ENCODE peak calls at places on chromosome 7, in ten cellular contexts. D is left ventricle myocardium inferior, T is tibial artery, I is psoas muscle, L is upper lobe of right lung, Q is thoracic aorta, K is HCT116, E is fibroblast of lung, M is IMR-90, R is GM23338. V is an unnamed sample. For H3K4me1 and H3K27me3, the result is how much of the 10 kb centered on the place peaks cover.

GRCh38 chr7:130732980-130733865 is 784 bp downstream of the KLF14 start:
- DNase-seq in D (peak), T (no peak), I (peak), L (peak), Q (no peak), K (peak), E (no peak), M (peak), R (peak), V (peak)

GRCh38 chr7:41219276-41219675 is 483.6 kb downstream of the INHBA start:
- DNase-seq in D (no peak), T (no peak), I (no peak), L (no peak), Q (no peak), K (no peak), E (peak), M (peak), R (peak), V (no peak)

GRCh38 chr7:99835189-99835588 is 7.4 kb downstream of the CYP3A43 start:
- DNase-seq in D (no peak), T (no peak), I (no peak), L (no peak), Q (no peak), K (no peak), E (no peak), M (no peak), R (no peak), V (no peak)

GRCh38 chr7:117873056-117873932 is at the start of gene CTTNBP2:
- DNase-seq in D (peak), T (peak), I (peak), L (peak), Q (no peak), K (peak), E (peak), M (peak), R (peak), V (peak)

GRCh38 chr7:151851782-151852181 is 25.1 kb downstream of the PRKAG2 start:
- DNase-seq in D (peak), T (peak), I (peak), L (peak), Q (no peak), K (no peak), E (no peak), M (no peak), R (no peak), V (no peak)

GRCh38 chr7:55369427-55369826 is 4.3 kb downstream of the LANCL2 start:
- DNase-seq in D (no peak), T (no peak), I (no peak), L (no peak), Q (no peak), K (no peak), E (peak), M (peak), R (no peak), V (no peak)

GRCh38 chr7:66921918-66922486 is 977 bp downstream of the TMEM248 start:
- DNase-seq in D (no peak), T (no peak), I (no peak), L (no peak), Q (no peak), K (no peak), E (no peak), M (no peak), R (peak), V (no peak)

GRCh38 chr7:149071641-149072437 is 18.7 kb downstream of the ZNF786 start:
- DNase-seq in D (peak), T (no peak), I (peak), L (no peak), Q (no peak), K (peak), E (peak), M (peak), R (peak), V (no peak)

GRCh38 chr7:154720016-154720415 is 282.9 kb downstream of the PAXIP1 start:
- DNase-seq in D (no peak), T (no peak), I (no peak), L (no peak), Q (no peak), K (no peak), E (no peak), M (no peak), R (no peak), V (no peak)

GRCh38 chr7:96084880-96085551 is 236.9 kb downstream of the SLC25A13 start:
- DNase-seq in D (no peak), T (no peak), I (no peak), L (no peak), Q (no peak), K (no peak), E (peak), M (peak), R (no peak), V (no peak)

GRCh38 chr7:105028004-105028403 is 14.0 kb downstream of the KMT2E start:
- DNase-seq in D (no peak), T (no peak), I (no peak), L (no peak), Q (no peak), K (no peak), E (no peak), M (no peak), R (no peak), V (no peak)

GRCh38 chr7:87345166-87345927 is at the start of gene CROT:
- DNase-seq in D (peak), T (peak), I (peak), L (peak), Q (peak), K (no peak), E (peak), M (peak), R (peak), V (peak)

GRCh38 chr7:19958309-19958896 is 185.0 kb upstream of the TMEM196 start:
- DNase-seq in D (no peak), T (no peak), I (no peak), L (no peak), Q (no peak), K (peak), E (peak), M (peak), R (no peak), V (no peak)

GRCh38 chr7:101294039-101294831 is 27.4 kb downstream of the IFT22 start:
- DNase-seq in D (no peak), T (no peak), I (no peak), L (no peak), Q (no peak), K (no peak), E (no peak), M (no peak), R (peak), V (no peak)

GRCh38 chr7:98280791-98281756 is at the start of gene BRI3:
- DNase-seq in D (peak), T (peak), I (peak), L (peak), Q (peak), K (peak), E (peak), M (peak), R (peak), V (peak)

GRCh38 chr7:137818036-137818435 is 28.7 kb downstream of the DGKI start:
- DNase-seq in D (no peak), T (no peak), I (no peak), L (no peak), Q (no peak), K (no peak), E (peak), M (peak), R (no peak), V (no peak)

GRCh38 chr7:143504937-143505297 is 27.2 kb downstream of the TAS2R41 start:
- DNase-seq in D (no peak), T (no peak), I (no peak), L (no peak), Q (no peak), K (no peak), E (peak), M (no peak), R (peak), V (no peak)

GRCh38 chr7:40965016-40965415 is 737.9 kb downstream of the INHBA start:
- DNase-seq in D (no peak), T (no peak), I (no peak), L (no peak), Q (no peak), K (no peak), E (no peak), M (no peak), R (no peak), V (no peak)

GRCh38 chr7:107856806-107857540 is 34.0 kb upstream of the DLD start:
- DNase-seq in D (no peak), T (no peak), I (no peak), L (no peak), Q (no peak), K (no peak), E (no peak), M (no peak), R (no peak), V (no peak)

GRCh38 chr7:98869374-98870070 is at the start of gene TMEM130:
- DNase-seq in D (no peak), T (no peak), I (peak), L (peak), Q (no peak), K (no peak), E (no peak), M (no peak), R (peak), V (no peak)

GRCh38 chr7:132307465-132307864 is 268.8 kb downstream of the PLXNA4 start:
- DNase-seq in D (no peak), T (no peak), I (no peak), L (no peak), Q (no peak), K (no peak), E (no peak), M (no peak), R (peak), V (no peak)

GRCh38 chr7:117777335-117778150 is 95.7 kb downstream of the CTTNBP2 start:
- DNase-seq in D (no peak), T (no peak), I (no peak), L (no peak), Q (no peak), K (no peak), E (no peak), M (no peak), R (no peak), V (no peak)

GRCh38 chr7:107691713-107692112 is 31.1 kb downstream of the SLC26A4 start:
- DNase-seq in D (peak), T (no peak), I (no peak), L (no peak), Q (no peak), K (no peak), E (peak), M (peak), R (no peak), V (no peak)

GRCh38 chr7:140596751-140597424 is 43.7 kb downstream of the DENND2A start:
- DNase-seq in D (no peak), T (no peak), I (no peak), L (no peak), Q (no peak), K (no peak), E (peak), M (peak), R (no peak), V (no peak)

GRCh38 chr7:13496971-13497370 is 492.5 kb downstream of the ETV1 start:
- DNase-seq in D (no peak), T (no peak), I (no peak), L (no peak), Q (no peak), K (no peak), E (no peak), M (no peak), R (no peak), V (no peak)

GRCh38 chr7:101550641-101551531 is 78.2 kb downstream of the MYL10 start:
- DNase-seq in D (no peak), T (peak), I (peak), L (peak), Q (no peak), K (no peak), E (no peak), M (no peak), R (peak), V (no peak)

GRCh38 chr7:115014794-115015193 is 92.9 kb downstream of the MDFIC start:
- DNase-seq in D (no peak), T (no peak), I (no peak), L (no peak), Q (no peak), K (no peak), E (no peak), M (no peak), R (no peak), V (no peak)

GRCh38 chr7:130845581-130846085 is 111.6 kb upstream of the KLF14 start:
- DNase-seq in D (no peak), T (no peak), I (no peak), L (no peak), Q (no peak), K (peak), E (peak), M (peak), R (no peak), V (no peak)

GRCh38 chr7:127628445-127628844 is 10.5 kb upstream of the PAX4 start:
- DNase-seq in D (no peak), T (no peak), I (no peak), L (no peak), Q (no peak), K (no peak), E (no peak), M (no peak), R (peak), V (no peak)

GRCh38 chr7:28858206-28858605 is 99.9 kb downstream of the TRIL start:
- DNase-seq in D (no peak), T (no peak), I (no peak), L (no peak), Q (no peak), K (no peak), E (peak), M (peak), R (no peak), V (no peak)

GRCh38 chr7:28605427-28605826 is 193.1 kb downstream of the CREB5 start:
- DNase-seq in D (no peak), T (no peak), I (no peak), L (no peak), Q (no peak), K (no peak), E (no peak), M (no peak), R (no peak), V (no peak)

GRCh38 chr7:151420144-151420543 is 10.3 kb upstream of the WDR86 start:
- DNase-seq in D (no peak), T (no peak), I (no peak), L (no peak), Q (no peak), K (no peak), E (no peak), M (peak), R (no peak), V (no peak)

GRCh38 chr7:27303021-27303420 is 60.4 kb downstream of the EVX1 start:
- DNase-seq in D (no peak), T (peak), I (no peak), L (no peak), Q (no peak), K (no peak), E (peak), M (no peak), R (no peak), V (peak)

GRCh38 chr7:157233677-157234076 is 95.0 kb downstream of the UBE3C start:
- DNase-seq in D (no peak), T (no peak), I (no peak), L (no peak), Q (no peak), K (no peak), E (no peak), M (peak), R (no peak), V (no peak)

GRCh38 chr7:147809785-147810184 is 780.8 kb upstream of the C7orf33 start:
- DNase-seq in D (no peak), T (no peak), I (no peak), L (no peak), Q (no peak), K (no peak), E (no peak), M (no peak), R (no peak), V (no peak)

GRCh38 chr7:43954524-43955228 is 28.4 kb downstream of the UBE2D4 start:
- DNase-seq in D (no peak), T (no peak), I (no peak), L (no peak), Q (no peak), K (peak), E (peak), M (peak), R (peak), V (no peak)

GRCh38 chr7:45622058-45622457 is 47.9 kb downstream of the ADCY1 start:
- DNase-seq in D (no peak), T (no peak), I (no peak), L (no peak), Q (no peak), K (no peak), E (no peak), M (no peak), R (peak), V (no peak)

GRCh38 chr7:45623157-45623556 is 49.0 kb downstream of the ADCY1 start:
- DNase-seq in D (no peak), T (no peak), I (no peak), L (no peak), Q (no peak), K (no peak), E (no peak), M (no peak), R (no peak), V (no peak)

DNA sequence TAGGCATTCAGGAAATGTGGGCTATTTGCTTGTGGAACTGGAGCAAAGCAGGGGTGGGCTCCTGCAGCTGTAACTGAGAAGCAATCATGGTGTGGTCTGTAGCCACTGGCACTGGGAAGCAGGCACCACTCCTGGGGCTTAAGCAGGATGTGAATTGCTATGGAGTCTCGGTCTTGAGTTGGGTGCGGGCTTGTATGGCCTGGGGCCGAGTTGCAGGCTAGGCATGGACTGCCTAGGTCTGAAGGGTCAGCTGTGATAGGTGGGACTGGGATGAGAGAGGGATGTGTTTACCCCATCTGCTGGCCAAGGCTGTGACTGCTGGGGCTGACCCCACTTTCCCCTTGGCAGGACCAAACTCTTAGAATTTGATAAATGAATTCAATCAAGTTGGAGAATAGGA is 43.0 kb downstream of the ADCY1 start:
- DNase-seq in D (no peak), T (no peak), I (no peak), L (no peak), Q (no peak), K (no peak), E (no peak), M (no peak), R (peak), V (no peak)
- TF ChIP-seq CTCF in D (no peak), T (no peak), I (no peak), L (no peak), Q (no peak), K (peak), E (no peak), M (no peak), R (peak), V (no peak)

DNA sequence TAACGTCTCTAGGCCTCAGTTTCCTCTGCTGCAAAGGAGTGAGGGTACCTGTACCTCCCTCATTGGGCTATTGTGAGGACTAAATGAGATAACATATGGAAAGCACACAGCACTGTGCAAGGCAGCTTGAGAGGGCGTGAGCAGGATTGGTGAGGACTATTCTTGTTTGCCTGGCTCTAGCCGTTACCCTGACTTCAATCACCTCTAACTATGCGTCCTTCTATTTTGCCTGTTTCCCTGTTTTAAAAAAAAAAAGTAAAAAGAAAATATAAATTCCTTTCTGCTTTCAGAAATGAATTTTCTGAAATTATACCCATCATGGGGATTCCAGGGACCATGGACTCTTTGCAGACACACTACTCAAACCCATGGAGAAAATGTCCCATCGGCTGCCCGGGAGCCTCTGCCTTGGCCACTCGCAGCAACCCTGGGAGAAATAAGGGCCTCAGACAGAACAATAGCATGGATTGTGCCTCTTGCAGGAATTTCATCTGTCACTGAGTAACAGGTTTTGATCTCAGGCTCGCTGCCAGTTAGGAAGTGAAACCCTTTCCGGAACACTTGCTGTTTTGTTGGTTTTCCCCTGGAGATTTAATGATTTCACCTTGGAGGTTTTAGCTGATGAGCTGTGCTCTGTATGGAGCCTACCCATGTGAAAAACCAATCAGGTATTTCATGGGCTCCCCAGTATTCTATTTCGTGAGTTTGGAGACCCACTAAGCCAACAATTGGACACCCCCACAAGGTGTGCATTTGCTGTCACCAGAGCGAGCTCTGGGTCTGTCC is 55.6 kb downstream of the STEAP1B start:
- DNase-seq in D (peak), T (no peak), I (no peak), L (no peak), Q (no peak), K (no peak), E (no peak), M (no peak), R (no peak), V (peak)
- H3K4me1 ChIP-seq in D (under half), T (under half), I (under half), L (under half), Q (under half), K (under half), E (under half), M (under half), R (under half), V (under half)

DNA sequence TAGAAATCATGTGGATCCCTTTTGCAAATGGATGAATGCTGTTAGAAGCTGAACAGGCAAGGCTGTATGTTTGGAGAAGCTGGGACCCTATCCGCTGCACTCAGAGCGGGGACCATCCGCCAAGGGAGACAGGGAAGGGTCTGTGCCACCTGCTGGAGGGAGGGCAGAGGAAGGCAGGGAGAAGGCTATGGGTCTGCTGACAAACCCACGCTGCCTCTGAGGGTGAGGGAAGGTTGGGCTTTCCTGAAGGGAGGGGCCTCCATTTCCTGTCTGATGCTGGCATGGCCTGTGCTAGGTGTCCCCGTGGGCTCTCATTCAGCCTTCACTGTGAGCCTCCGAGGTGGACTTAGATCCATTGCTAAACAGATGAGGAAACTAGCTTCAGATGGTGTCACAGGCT is 5.3 kb upstream of the CRHR2 start:
- DNase-seq in D (no peak), T (no peak), I (no peak), L (no peak), Q (no peak), K (no peak), E (no peak), M (no peak), R (no peak), V (no peak)
- H3K27me3 ChIP-seq in D (under half), T (under half), I (under half), L (under half), Q (under half), K (under half), E (under half), M (half or more), R (under half), V (under half)

GRCh38 chr7:78327718-78328117 is 529.1 kb downstream of the PHTF2 start:
- DNase-seq in D (no peak), T (no peak), I (no peak), L (no peak), Q (no peak), K (no peak), E (no peak), M (no peak), R (no peak), V (no peak)

GRCh38 chr7:78326870-78327269 is 528.3 kb downstream of the PHTF2 start:
- DNase-seq in D (peak), T (no peak), I (no peak), L (no peak), Q (no peak), K (no peak), E (no peak), M (peak), R (no peak), V (no peak)

GRCh38 chr7:78323118-78323517 is 524.5 kb downstream of the PHTF2 start:
- DNase-seq in D (no peak), T (no peak), I (no peak), L (no peak), Q (no peak), K (no peak), E (no peak), M (no peak), R (no peak), V (no peak)

GRCh38 chr7:78326189-78326588 is 527.6 kb downstream of the PHTF2 start:
- DNase-seq in D (no peak), T (no peak), I (no peak), L (no peak), Q (no peak), K (no peak), E (no peak), M (peak), R (no peak), V (no peak)
- TF ChIP-seq CTCF in D (no peak), T (no peak), I (no peak), L (no peak), Q (no peak), K (peak), E (no peak), M (no peak), R (no peak), V (no peak)